ENCODE peak calls at places on chromosome 3, in nine cellular contexts. T is BE2C, B is psoas muscle, E is GM20000, F is HepG2, L is AG10803, P is PC-3, M is ovary, G is tibial nerve. Q is an unnamed sample.

GRCh38 chr3:122982202-122983185 is 45.1 kb downstream of the SEMA5B start:
- DNase-seq in T (no peak), B (no peak), E (no peak), F (peak; percentile 5), L (no peak), P (no peak), M (no peak), G (no peak), Q (no peak)

GRCh38 chr3:127693336-127693843 is 20.6 kb downstream of the ABTB1 start:
- DNase-seq in T (peak; percentile 2), B (peak; percentile 22), E (no peak), F (no peak), L (no peak), P (no peak), M (no peak), G (no peak), Q (no peak)

GRCh38 chr3:33372218-33373081 is 67.8 kb downstream of the UBP1 start:
- DNase-seq in T (peak; percentile 20), B (no peak), E (peak; percentile 50), F (no peak), L (peak; percentile 42), P (peak; percentile 84), M (peak; percentile 48), G (no peak), Q (peak; percentile 59)

GRCh38 chr3:113245775-113246174 is 34.4 kb downstream of the BOC start:
- DNase-seq in T (no peak), B (peak; percentile 79), E (no peak), F (no peak), L (peak; percentile 64), P (no peak), M (no peak), G (peak; percentile 59), Q (no peak)

GRCh38 chr3:62287528-62287927 is 85.8 kb downstream of the FEZF2 start:
- DNase-seq in T (no peak), B (no peak), E (no peak), F (no peak), L (no peak), P (no peak), M (no peak), G (no peak), Q (no peak)

GRCh38 chr3:14766428-14767244 is 52.1 kb upstream of the FGD5 start:
- DNase-seq in T (no peak), B (no peak), E (no peak), F (no peak), L (no peak), P (no peak), M (no peak), G (no peak), Q (no peak)

GRCh38 chr3:108673988-108674661 is 83.1 kb downstream of the RETNLB start:
- DNase-seq in T (no peak), B (no peak), E (no peak), F (no peak), L (no peak), P (no peak), M (no peak), G (no peak), Q (no peak)

GRCh38 chr3:82177774-82178173 is 416.3 kb upstream of the GBE1 start:
- DNase-seq in T (no peak), B (no peak), E (no peak), F (no peak), L (no peak), P (no peak), M (no peak), G (no peak), Q (no peak)

GRCh38 chr3:150203273-150203672 is 204.8 kb upstream of the TSC22D2 start:
- DNase-seq in T (no peak), B (no peak), E (no peak), F (no peak), L (peak; percentile 52), P (no peak), M (no peak), G (no peak), Q (no peak)

GRCh38 chr3:129343643-129344360 is 65.1 kb downstream of the HMCES start:
- DNase-seq in T (no peak), B (peak; percentile 64), E (peak; percentile 64), F (no peak), L (peak; percentile 14), P (no peak), M (no peak), G (no peak), Q (peak; percentile 52)

GRCh38 chr3:55313701-55314100 is 173.4 kb downstream of the WNT5A start:
- DNase-seq in T (no peak), B (no peak), E (no peak), F (no peak), L (no peak), P (peak; percentile 20), M (no peak), G (no peak), Q (no peak)

GRCh38 chr3:187750041-187750512 is 4.8 kb upstream of the BCL6 start:
- DNase-seq in T (no peak), B (peak; percentile 73), E (no peak), F (peak; percentile 92), L (no peak), P (peak; percentile 95), M (peak; percentile 56), G (no peak), Q (no peak)

GRCh38 chr3:146326875-146327543 is 76.1 kb upstream of the PLSCR4 start:
- DNase-seq in T (no peak), B (no peak), E (no peak), F (peak; percentile 46), L (peak; percentile 76), P (peak; percentile 84), M (peak; percentile 77), G (no peak), Q (peak; percentile 7)

GRCh38 chr3:157807286-157807685 is 298.9 kb downstream of the SHOX2 start:
- DNase-seq in T (no peak), B (no peak), E (no peak), F (no peak), L (peak; percentile 47), P (peak; percentile 53), M (no peak), G (no peak), Q (no peak)

GRCh38 chr3:37471425-37471824 is 297.0 kb upstream of the LRRFIP2 start:
- DNase-seq in T (no peak), B (no peak), E (no peak), F (no peak), L (no peak), P (no peak), M (no peak), G (no peak), Q (no peak)

GRCh38 chr3:15936347-15936746 is 138.6 kb upstream of the ANKRD28 start:
- DNase-seq in T (no peak), B (no peak), E (no peak), F (no peak), L (peak; percentile 68), P (no peak), M (no peak), G (no peak), Q (no peak)

GRCh38 chr3:42875325-42876151 is at the start of gene CYP8B1:
- DNase-seq in T (no peak), B (no peak), E (no peak), F (peak; percentile 74), L (no peak), P (no peak), M (no peak), G (no peak), Q (no peak)

GRCh38 chr3:188792788-188793187 is 379.0 kb upstream of the TPRG1 start:
- DNase-seq in T (peak; percentile 54), B (peak; percentile 72), E (no peak), F (peak; percentile 9), L (peak; percentile 48), P (no peak), M (no peak), G (no peak), Q (peak; percentile 16)

GRCh38 chr3:63370094-63370493 is 92.0 kb downstream of the SYNPR start:
- DNase-seq in T (no peak), B (no peak), E (no peak), F (no peak), L (no peak), P (no peak), M (no peak), G (no peak), Q (no peak)

GRCh38 chr3:63364495-63364894 is 86.4 kb downstream of the SYNPR start:
- DNase-seq in T (no peak), B (no peak), E (no peak), F (no peak), L (peak; percentile 46), P (peak; percentile 63), M (no peak), G (no peak), Q (no peak)

DNA sequence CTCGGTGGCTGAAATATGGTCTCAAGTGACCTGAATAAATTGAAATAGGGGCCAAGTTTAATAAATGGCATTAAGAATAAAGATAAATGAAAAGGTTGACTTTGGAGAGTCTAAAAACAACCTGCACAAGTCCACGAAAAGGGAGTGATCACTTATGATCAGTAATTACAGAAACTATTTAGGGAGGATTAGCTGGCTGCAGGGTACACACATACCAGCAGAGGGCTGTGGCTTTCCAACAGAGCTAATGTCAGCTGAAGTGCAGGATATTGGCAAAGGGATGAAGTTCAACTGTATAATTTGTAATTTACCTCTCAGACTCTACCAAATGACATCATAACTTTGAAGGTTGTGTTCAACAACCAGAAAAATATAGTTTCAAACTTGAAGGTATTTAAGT is 86.8 kb downstream of the SYNPR start:
- DNase-seq in T (peak; percentile 34), B (no peak), E (no peak), F (no peak), L (no peak), P (no peak), M (no peak), G (no peak), Q (no peak)
- TF ChIP-seq CTCF in T (peak; percentile 76), B (peak; percentile 5), E (no peak), F (peak; percentile 26), L (peak; percentile 19), P (peak; percentile 34), M (no peak), G (no peak), Q (no peak)

DNA sequence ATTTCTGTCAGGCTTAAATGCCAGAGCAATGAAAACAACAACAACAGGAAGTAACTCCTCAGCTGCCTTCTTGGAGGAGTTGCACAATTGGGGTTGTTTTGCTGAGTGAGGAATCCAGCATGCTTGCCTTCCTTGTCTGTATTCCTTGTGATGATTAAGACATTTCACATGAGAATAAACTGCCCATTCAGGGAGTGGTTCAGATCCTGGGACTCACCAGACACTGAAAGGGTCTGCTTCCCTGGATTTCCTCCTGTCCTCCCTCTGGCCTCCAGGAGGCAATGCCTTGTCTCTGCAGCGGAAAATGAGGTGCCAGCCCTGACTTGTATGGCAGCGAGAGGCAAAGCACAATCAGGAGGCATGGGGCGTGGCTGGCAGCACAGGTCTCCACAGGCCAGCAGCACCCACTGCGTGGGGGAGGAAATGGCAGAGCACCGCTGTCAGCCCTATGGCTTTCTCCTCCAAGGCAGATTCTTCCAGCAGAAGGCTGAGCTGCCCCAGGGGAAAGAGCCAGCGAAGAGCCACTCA is 41.5 kb downstream of the RBP2 start:
- DNase-seq in T (no peak), B (no peak), E (no peak), F (no peak), L (peak; percentile 76), P (peak; percentile 10), M (no peak), G (no peak), Q (no peak)
- TF ChIP-seq CTCF in T (no peak), B (no peak), E (no peak), F (no peak), L (no peak), P (no peak), M (no peak), G (no peak), Q (no peak)

GRCh38 chr3:1439395-1439794 is 346.6 kb downstream of the CNTN6 start:
- DNase-seq in T (peak; percentile 58), B (no peak), E (no peak), F (no peak), L (no peak), P (no peak), M (no peak), G (no peak), Q (peak; percentile 30)
- TF ChIP-seq CTCF in T (peak; percentile 65), B (no peak), E (no peak), F (no peak), L (no peak), P (no peak), M (no peak), G (no peak), Q (peak; percentile 24)

GRCh38 chr3:114362815-114363214 is 69.0 kb downstream of the TIGIT start:
- DNase-seq in T (no peak), B (no peak), E (peak; percentile 41), F (peak; percentile 11), L (peak; percentile 62), P (peak; percentile 37), M (no peak), G (no peak), Q (no peak)
- TF ChIP-seq CTCF in T (peak; percentile 47), B (peak; percentile 45), E (no peak), F (peak; percentile 50), L (peak; percentile 54), P (peak; percentile 74), M (peak; percentile 15), G (peak; percentile 60), Q (peak; percentile 62)

Q was measured in activated CD8-positive, alpha-beta T cell treated with anti-CD3 and anti-CD28 coated beads for 36 hours.